ENCODE peak calls at places on chromosome 11, in four cellular contexts. O is SK-N-SH, K is GM12878, W is K562. F is an unnamed sample. For H3K4me1, the result is how much of the 10 kb centered on the place peaks cover.

GRCh38 chr11:100403817-100404216 is 283.3 kb upstream of the ARHGAP42 start:
- DNase-seq in O (no peak), K (no peak), W (no peak), F (no peak)

GRCh38 chr11:106030609-106031008 is 8.6 kb upstream of the MSANTD4 start:
- DNase-seq in O (no peak), K (no peak), W (no peak), F (no peak)

GRCh38 chr11:77729063-77729462 is 91.5 kb downstream of the RSF1 start:
- DNase-seq in O (no peak), K (no peak), W (no peak), F (no peak)

GRCh38 chr11:10405858-10406592 is 49.0 kb upstream of the AMPD3 start:
- DNase-seq in O (peak), K (peak), W (peak), F (peak)

GRCh38 chr11:94786264-94787126 is 18.3 kb downstream of the AMOTL1 start:
- DNase-seq in O (peak), K (no peak), W (peak), F (no peak)

GRCh38 chr11:75170463-75171201 is 19.7 kb downstream of the SLCO2B1 start:
- DNase-seq in O (no peak), K (no peak), W (peak), F (no peak)

GRCh38 chr11:17002543-17002942 is 11.7 kb downstream of the PLEKHA7 start:
- DNase-seq in O (no peak), K (no peak), W (no peak), F (no peak)

GRCh38 chr11:125320347-125321122 is 156.0 kb downstream of the PKNOX2 start:
- DNase-seq in O (no peak), K (no peak), W (no peak), F (no peak)

GRCh38 chr11:89625171-89625570 is 84.9 kb upstream of the TRIM77 start:
- DNase-seq in O (no peak), K (no peak), W (no peak), F (no peak)

GRCh38 chr11:76240143-76240505 is 33.8 kb upstream of the WNT11 start:
- DNase-seq in O (no peak), K (no peak), W (no peak), F (no peak)

GRCh38 chr11:8098361-8098760 is 17.4 kb downstream of the TUB start:
- DNase-seq in O (no peak), K (no peak), W (no peak), F (no peak)

GRCh38 chr11:119861160-119861559 is 132.2 kb upstream of the NECTIN1 start:
- DNase-seq in O (no peak), K (no peak), W (no peak), F (no peak)

GRCh38 chr11:93389737-93390136 is 59.2 kb downstream of the DEUP1 start:
- DNase-seq in O (no peak), K (no peak), W (no peak), F (no peak)

GRCh38 chr11:108933630-108934029 is 268.8 kb downstream of the DDX10 start:
- DNase-seq in O (no peak), K (no peak), W (no peak), F (no peak)

GRCh38 chr11:77589521-77590193 is at the start of gene AQP11:
- DNase-seq in O (peak), K (peak), W (peak), F (peak)

GRCh38 chr11:34363363-34364084 is 5.7 kb upstream of the ABTB2 start:
- DNase-seq in O (no peak), K (no peak), W (no peak), F (no peak)

GRCh38 chr11:115990004-115990447 is 485.8 kb upstream of the CADM1 start:
- DNase-seq in O (peak), K (no peak), W (peak), F (no peak)

GRCh38 chr11:94175545-94175944 is 46.9 kb downstream of the PANX1 start:
- DNase-seq in O (no peak), K (no peak), W (no peak), F (no peak)

GRCh38 chr11:12461516-12461915 is 84.1 kb downstream of the PARVA start:
- DNase-seq in O (peak), K (no peak), W (no peak), F (no peak)

GRCh38 chr11:1844221-1845094 is 5.7 kb downstream of the TNNI2 start:
- DNase-seq in O (peak), K (no peak), W (peak), F (peak)

GRCh38 chr11:3161720-3162409 is 3.2 kb downstream of the OSBPL5 start:
- DNase-seq in O (peak), K (no peak), W (no peak), F (no peak)

GRCh38 chr11:34655335-34656008 is 34.6 kb downstream of the EHF start:
- DNase-seq in O (no peak), K (no peak), W (no peak), F (peak)

GRCh38 chr11:130315354-130315970 is 745 bp upstream of the ZBTB44 start:
- DNase-seq in O (peak), K (no peak), W (peak), F (no peak)

GRCh38 chr11:93732237-93732892 is 8.9 kb downstream of the TAF1D start:
- DNase-seq in O (no peak), K (no peak), W (no peak), F (no peak)

GRCh38 chr11:114317738-114318137 is 21.5 kb downstream of the NNMT start:
- DNase-seq in O (peak), K (no peak), W (no peak), F (peak)

GRCh38 chr11:73410627-73411026 is 34.4 kb downstream of the RELT start:
- DNase-seq in O (no peak), K (no peak), W (no peak), F (no peak)

GRCh38 chr11:1660025-1660867 is 30.7 kb downstream of the KRTAP5-5 start:
- DNase-seq in O (peak), K (no peak), W (no peak), F (no peak)

GRCh38 chr11:103055174-103055890 is 36.6 kb downstream of the DCUN1D5 start:
- DNase-seq in O (peak), K (no peak), W (peak), F (no peak)

GRCh38 chr11:88695701-88696414 is 358.3 kb upstream of the CTSC start:
- DNase-seq in O (no peak), K (no peak), W (no peak), F (no peak)

GRCh38 chr11:104772806-104773241 is 125.4 kb downstream of the CASP12 start:
- DNase-seq in O (peak), K (no peak), W (no peak), F (peak)

GRCh38 chr11:534197-534591 is 1.2 kb downstream of the HRAS start:
- DNase-seq in O (no peak), K (no peak), W (no peak), F (no peak)

GRCh38 chr11:535519-536454 is at the start of gene HRAS:
- DNase-seq in O (peak), K (peak), W (peak), F (peak)

GRCh38 chr11:533049-533585 is 2.3 kb downstream of the HRAS start:
- DNase-seq in O (no peak), K (no peak), W (no peak), F (no peak)

GRCh38 chr11:533586-534196 is 1.7 kb downstream of the HRAS start:
- DNase-seq in O (no peak), K (no peak), W (no peak), F (no peak)

GRCh38 chr11:534592-535518 is 521 bp downstream of the HRAS start:
- DNase-seq in O (peak), K (no peak), W (no peak), F (no peak)
- H3K4me1 ChIP-seq in O (under half), K (under half), W (half or more), F (under half)

GRCh38 chr11:61971177-61972111 is 4.0 kb upstream of the FTH1 start:
- DNase-seq in O (peak), K (peak), W (peak), F (peak)
- TF ChIP-seq MAX in O (peak), K (no peak), W (peak), F (peak)

GRCh38 chr11:69671734-69672465 is 3.3 kb downstream of the LTO1 start:
- DNase-seq in O (no peak), K (no peak), W (no peak), F (no peak)

GRCh38 chr11:69677744-69678143 is 2.6 kb upstream of the LTO1 start:
- DNase-seq in O (no peak), K (no peak), W (no peak), F (no peak)

GRCh38 chr11:69674886-69675714 is at the start of gene LTO1:
- DNase-seq in O (peak), K (peak), W (peak), F (peak)

GRCh38 chr11:69670158-69670845 is 4.9 kb downstream of the LTO1 start:
- DNase-seq in O (peak), K (no peak), W (peak), F (peak)

DNA sequence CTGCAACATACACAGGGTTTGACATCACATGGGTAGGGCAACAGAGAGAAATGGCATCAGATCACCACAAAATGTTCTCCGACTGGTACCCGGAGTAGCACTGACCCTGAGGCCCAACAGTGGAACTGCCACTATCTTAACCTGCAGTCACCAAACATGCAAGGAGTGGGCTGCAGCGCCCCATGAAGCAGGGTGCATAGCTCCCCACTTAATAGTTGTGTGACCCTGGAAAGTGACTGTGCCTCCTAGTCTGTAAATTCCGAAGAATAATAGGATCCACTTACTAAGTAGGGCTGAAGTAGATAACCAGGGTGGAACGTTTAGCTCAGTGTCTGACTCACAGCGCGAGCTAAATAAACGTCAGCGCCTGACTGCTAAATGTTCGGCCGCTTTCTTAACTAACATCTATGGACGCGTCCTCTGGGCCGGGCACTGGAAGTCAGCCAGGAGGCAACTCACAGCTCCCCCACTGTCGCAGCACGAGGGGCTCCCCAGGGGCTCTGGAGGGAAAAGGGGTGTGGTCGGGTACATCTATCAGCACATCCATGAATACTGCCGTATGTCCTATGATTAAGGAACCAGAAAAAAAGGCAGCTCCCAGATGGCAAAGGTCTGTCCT is 777 bp downstream of the LTO1 start:
- DNase-seq in O (no peak), K (no peak), W (no peak), F (no peak)
- TF ChIP-seq RCOR1 in O (no peak), K (no peak), W (no peak), F (no peak)

GRCh38 chr11:117950999-117951961 is 22.1 kb upstream of the TMPRSS13 start:
- DNase-seq in O (no peak), K (no peak), W (no peak), F (no peak)

GRCh38 chr11:117946842-117947526 is 17.8 kb upstream of the TMPRSS13 start:
- DNase-seq in O (peak), K (no peak), W (peak), F (peak)

GRCh38 chr11:117950320-117950719 is 21.1 kb upstream of the TMPRSS13 start:
- DNase-seq in O (no peak), K (no peak), W (peak), F (no peak)

GRCh38 chr11:117946196-117946841 is 17.1 kb upstream of the TMPRSS13 start:
- DNase-seq in O (no peak), K (no peak), W (no peak), F (no peak)

GRCh38 chr11:117949062-117949461 is 19.9 kb upstream of the TMPRSS13 start:
- DNase-seq in O (no peak), K (no peak), W (no peak), F (no peak)
- H3K4me1 ChIP-seq in O (under half), K (under half), W (under half), F (under half)

GRCh38 chr11:63845305-63845704 is 6.4 kb downstream of the MARK2 start:
- DNase-seq in O (no peak), K (no peak), W (no peak), F (no peak)
- TF ChIP-seq MAX in O (no peak), K (no peak), W (no peak), F (no peak)

GRCh38 chr11:36509265-36509664 is 807 bp downstream of the TRAF6 start:
- DNase-seq in O (peak), K (no peak), W (peak), F (no peak)
- TF ChIP-seq RCOR1 in O (no peak), K (no peak), W (no peak), F (no peak)